ENCODE peak calls at places on chromosome 1, in ten cellular contexts. O is RCC 7860; A is CD8-positive, alpha-beta memory T cell; P is fibroblast of mammary gland; M is GM10248; Q is neural progenitor cell; J is iPS-NIHi11; Z is effector memory CD4-positive, alpha-beta T cell; R is Calu3; B is stimulated activated effector memory CD8-positive, alpha-beta T cell treated with anti-CD3 and anti-CD28 coated beads, Interleukin-12 subunit alpha, Interleukin-12 subunit beta, amount 100 ng/mL, for 72 hours. F is an unnamed sample.

GRCh38 chr1:208183977-208184901 is 59.9 kb downstream of the PLXNA2 start:
- DNase-seq in O (peak; percentile 93), A (no peak), P (peak; percentile 88), M (no peak), Q (no peak), J (no peak), Z (no peak), R (peak; percentile 57), B (no peak), F (peak; percentile 87)

GRCh38 chr1:39491146-39491921 is at the start of gene BMP8A:
- DNase-seq in O (no peak), A (peak; percentile 78), P (no peak), M (peak; percentile 92), Q (peak; percentile 87), J (peak; percentile 97), Z (peak; percentile 67), R (peak; percentile 85), B (peak; percentile 62), F (no peak)

GRCh38 chr1:235063068-235063765 is 65.4 kb downstream of the TOMM20 start:
- DNase-seq in O (no peak), A (no peak), P (no peak), M (no peak), Q (no peak), J (no peak), Z (no peak), R (no peak), B (no peak), F (no peak)

GRCh38 chr1:238811211-238811610 is 575.2 kb upstream of the CHRM3 start:
- DNase-seq in O (no peak), A (no peak), P (no peak), M (no peak), Q (no peak), J (no peak), Z (no peak), R (no peak), B (no peak), F (no peak)

GRCh38 chr1:228015276-228016180 is 8.7 kb downstream of the WNT3A start:
- DNase-seq in O (peak; percentile 34), A (no peak), P (peak; percentile 46), M (peak; percentile 14), Q (no peak), J (no peak), Z (no peak), R (no peak), B (no peak), F (peak; percentile 12)

GRCh38 chr1:150256549-150257341 is 829 bp upstream of the CA14 start:
- DNase-seq in O (no peak), A (no peak), P (no peak), M (no peak), Q (peak; percentile 84), J (peak; percentile 18), Z (no peak), R (no peak), B (no peak), F (no peak)

GRCh38 chr1:89519779-89520358 is 4.8 kb upstream of the LRRC8B start:
- DNase-seq in O (no peak), A (peak; percentile 14), P (peak; percentile 66), M (peak; percentile 65), Q (peak; percentile 43), J (peak; percentile 51), Z (peak; percentile 7), R (peak; percentile 13), B (no peak), F (no peak)

GRCh38 chr1:97042551-97042950 is 321.0 kb downstream of the PTBP2 start:
- DNase-seq in O (peak; percentile 39), A (no peak), P (peak; percentile 67), M (no peak), Q (no peak), J (no peak), Z (no peak), R (no peak), B (no peak), F (no peak)

GRCh38 chr1:24562625-24563024 is 6.7 kb downstream of the NCMAP start:
- DNase-seq in O (peak; percentile 56), A (no peak), P (no peak), M (no peak), Q (no peak), J (no peak), Z (no peak), R (peak; percentile 65), B (no peak), F (peak; percentile 45)

GRCh38 chr1:30969903-30970302 is 61.3 kb upstream of the SDC3 start:
- DNase-seq in O (no peak), A (no peak), P (no peak), M (no peak), Q (no peak), J (no peak), Z (no peak), R (no peak), B (no peak), F (no peak)

GRCh38 chr1:21220815-21221214 is 44.1 kb upstream of the EIF4G3 start:
- DNase-seq in O (no peak), A (no peak), P (no peak), M (no peak), Q (no peak), J (no peak), Z (no peak), R (no peak), B (no peak), F (no peak)

GRCh38 chr1:88394958-88395357 is 289.1 kb upstream of the PKN2 start:
- DNase-seq in O (no peak), A (no peak), P (no peak), M (no peak), Q (peak; percentile 20), J (no peak), Z (no peak), R (no peak), B (no peak), F (no peak)

GRCh38 chr1:28577052-28577678 is 14.9 kb upstream of the RAB42 start:
- DNase-seq in O (peak; percentile 60), A (no peak), P (peak; percentile 25), M (no peak), Q (no peak), J (no peak), Z (no peak), R (no peak), B (no peak), F (no peak)

GRCh38 chr1:232553050-232553754 is 76.7 kb downstream of the SIPA1L2 start:
- DNase-seq in O (peak; percentile 8), A (no peak), P (peak; percentile 11), M (no peak), Q (no peak), J (no peak), Z (no peak), R (no peak), B (no peak), F (no peak)

GRCh38 chr1:41891403-41891896 is 27.3 kb downstream of the HIVEP3 start:
- DNase-seq in O (peak; percentile 50), A (peak; percentile 21), P (no peak), M (peak; percentile 80), Q (peak; percentile 39), J (no peak), Z (peak; percentile 37), R (peak; percentile 46), B (peak; percentile 29), F (no peak)

GRCh38 chr1:165257969-165258459 is 98.5 kb downstream of the LMX1A start:
- DNase-seq in O (peak; percentile 45), A (no peak), P (peak; percentile 77), M (peak; percentile 56), Q (peak; percentile 78), J (peak; percentile 84), Z (no peak), R (peak; percentile 82), B (no peak), F (no peak)

GRCh38 chr1:44613932-44614331 is 60.3 kb downstream of the TMEM53 start:
- DNase-seq in O (no peak), A (no peak), P (no peak), M (no peak), Q (peak; percentile 47), J (no peak), Z (no peak), R (no peak), B (no peak), F (no peak)

GRCh38 chr1:183291802-183292515 is 105.9 kb downstream of the LAMC2 start:
- DNase-seq in O (no peak), A (no peak), P (peak; percentile 67), M (no peak), Q (no peak), J (peak; percentile 57), Z (no peak), R (no peak), B (no peak), F (no peak)

F was measured in kidney epithelial cell.